ENCODE peak calls at places on chromosome 20, in eight cellular contexts. H is tibial artery, J is neural progenitor cell, O is spleen, Z is HepG2, W is hepatocyte, V is psoas muscle, F is adrenal gland. Y is an unnamed sample. For H3K27me3 and H3K36me3, the result is how much of the 10 kb centered on the place peaks cover.

GRCh38 chr20:52799130-52799529 is 173.0 kb upstream of the TSHZ2 start:
- DNase-seq in V (no peak), W (no peak), H (no peak), Z (no peak), F (no peak), J (no peak), O (no peak), Y (no peak)

GRCh38 chr20:7971536-7972285 is 31.5 kb upstream of the HAO1 start:
- DNase-seq in J (no peak), Z (no peak), O (no peak), V (no peak), W (no peak), F (no peak), H (no peak), Y (no peak)

GRCh38 chr20:34515484-34516037 is 661 bp upstream of the DYNLRB1 start:
- DNase-seq in F (peak), O (peak), V (peak), W (peak), Z (peak), H (no peak), J (peak), Y (peak)

GRCh38 chr20:61355585-61355984 is 103.5 kb downstream of the CDH4 start:
- DNase-seq in Z (no peak), V (no peak), J (no peak), F (no peak), O (peak), W (no peak), H (no peak), Y (no peak)

GRCh38 chr20:49282584-49283171 is 4.8 kb upstream of the ZNFX1 start:
- DNase-seq in V (no peak), H (no peak), J (peak), Z (no peak), W (no peak), F (no peak), O (no peak), Y (no peak)

GRCh38 chr20:6735913-6736845 is 31.3 kb upstream of the BMP2 start:
- DNase-seq in J (no peak), W (peak), V (no peak), O (no peak), H (no peak), Z (no peak), F (no peak), Y (no peak)

GRCh38 chr20:19936801-19937583 is 80.2 kb upstream of the NAA20 start:
- DNase-seq in H (no peak), V (peak), O (peak), W (no peak), F (peak), J (no peak), Z (no peak), Y (no peak)

GRCh38 chr20:20167704-20168103 is 115.4 kb downstream of the CFAP61 start:
- DNase-seq in F (no peak), W (no peak), J (no peak), O (no peak), H (no peak), V (peak), Z (no peak), Y (no peak)

GRCh38 chr20:11591965-11592364 is 325.7 kb upstream of the BTBD3 start:
- DNase-seq in O (no peak), F (no peak), J (no peak), Z (no peak), V (no peak), W (no peak), H (no peak), Y (no peak)

GRCh38 chr20:32358883-32359632 is 927 bp downstream of the ASXL1 start:
- DNase-seq in V (peak), H (peak), F (peak), O (peak), J (peak), W (peak), Z (peak), Y (peak)

GRCh38 chr20:47487175-47487917 is 14.3 kb upstream of the NCOA3 start:
- DNase-seq in W (no peak), F (no peak), H (peak), J (no peak), O (peak), V (no peak), Z (no peak), Y (no peak)
- H3K4me3 ChIP-seq in W (no peak), F (no peak), H (no peak), J (no peak), O (no peak), V (no peak), Z (no peak), Y (no peak)

GRCh38 chr20:38158701-38159325 is 6.3 kb downstream of the TGM2 start:
- DNase-seq in H (peak), V (no peak), W (peak), Z (no peak), O (peak), F (peak), J (no peak), Y (no peak)
- H3K27me3 ChIP-seq in H (under half), V (under half), W (under half), Z (under half), O (under half), F (under half), J (under half), Y (under half)

GRCh38 chr20:45337367-45338120 is 10.7 kb downstream of the SDC4 start:
- DNase-seq in H (peak), W (peak), V (peak), F (peak), J (no peak), Z (peak), O (no peak), Y (no peak)
- H3K36me3 ChIP-seq in H (under half), W (under half), V (under half), F (under half), J (under half), Z (under half), O (under half), Y (under half)

DNA sequence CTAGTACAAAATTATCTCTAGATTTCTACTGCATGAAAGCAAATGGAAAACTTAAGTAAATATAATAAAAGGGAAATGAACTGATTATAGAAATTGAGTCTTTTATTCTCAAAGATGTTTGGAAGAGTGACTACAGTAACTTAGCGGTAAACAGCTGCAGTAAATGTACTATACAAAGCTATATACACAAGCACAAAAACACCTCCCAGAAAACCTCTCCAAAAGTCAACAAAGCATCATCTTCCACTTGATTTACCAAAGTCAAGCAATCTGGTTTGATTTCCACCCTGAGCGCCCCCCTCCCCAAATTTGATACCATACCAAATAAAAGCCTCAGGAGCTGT is 142.1 kb upstream of the SHLD1 start:
- DNase-seq in H (no peak), J (peak), Z (no peak), W (no peak), O (no peak), F (no peak), V (no peak), Y (no peak)
- H3K4me3 ChIP-seq in H (no peak), J (peak), Z (no peak), W (no peak), O (peak), F (no peak), V (peak), Y (no peak)

DNA sequence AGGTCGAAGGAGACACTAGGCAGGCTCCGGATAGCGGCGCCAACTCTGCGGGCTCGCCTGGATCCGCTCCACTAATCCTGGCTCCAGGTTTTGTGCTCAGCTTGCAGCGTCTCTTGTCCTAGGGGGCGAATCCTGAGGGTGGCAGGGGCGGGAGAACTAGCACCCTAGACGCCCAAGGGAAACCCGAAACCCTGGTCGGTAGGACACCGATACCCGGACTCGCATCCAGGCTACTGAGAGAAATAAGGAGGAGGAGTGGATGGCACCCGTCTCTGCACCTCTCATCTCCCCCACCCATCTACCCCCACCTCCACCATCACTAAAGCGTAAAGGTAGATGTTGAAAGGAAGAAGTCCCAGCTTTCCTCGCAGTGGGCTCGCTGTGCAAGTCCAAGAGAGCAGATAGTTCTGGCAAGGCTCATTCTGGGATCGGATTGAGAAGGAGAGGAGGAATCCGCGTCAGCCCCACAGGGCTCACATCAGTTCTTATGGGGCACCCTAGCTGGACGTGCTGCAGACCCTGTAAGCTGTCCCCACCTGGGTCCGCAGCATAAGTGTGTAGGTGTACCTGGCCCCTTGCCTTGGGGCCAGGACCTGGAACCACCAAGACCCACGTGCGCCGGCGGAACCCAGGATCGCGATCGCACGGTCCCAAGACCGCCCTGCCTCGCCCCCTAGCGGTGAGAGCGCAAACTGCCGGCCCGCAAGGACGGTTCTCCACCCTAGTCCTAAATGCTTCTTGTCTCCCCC is 6.9 kb downstream of the SLC32A1 start:
- DNase-seq in V (peak), Z (peak), W (peak), J (peak), F (peak), H (no peak), O (peak), Y (peak)
- H3K27me3 ChIP-seq in V (under half), Z (under half), W (half or more), J (half or more), F (half or more), H (half or more), O (half or more), Y (half or more)

DNA sequence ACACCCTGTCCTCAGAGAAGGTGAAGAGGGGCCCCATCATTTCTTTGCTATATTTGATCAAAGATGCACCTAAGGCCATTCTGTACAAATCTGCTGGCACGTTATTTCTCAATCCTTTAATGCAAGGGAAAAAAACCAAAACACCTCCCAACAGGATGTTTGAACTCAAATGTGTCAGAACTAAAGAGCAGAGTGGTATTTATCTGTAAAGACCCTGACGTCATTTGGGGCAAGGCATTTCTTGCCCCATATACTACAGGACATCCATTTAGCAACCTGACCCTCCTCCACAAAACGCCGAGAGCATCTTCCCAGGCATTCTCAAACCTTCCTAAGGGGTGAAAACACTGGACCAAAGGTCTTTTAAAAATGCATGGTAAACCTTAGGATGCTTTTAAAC is 50.8 kb downstream of the ZMYND8 start:
- DNase-seq in H (no peak), W (no peak), O (no peak), Z (no peak), J (no peak), F (no peak), V (no peak), Y (no peak)
- H3K36me3 ChIP-seq in H (under half), W (under half), O (under half), Z (half or more), J (under half), F (under half), V (under half), Y (under half)

GRCh38 chr20:63099426-63100267 is 92.9 kb upstream of the BHLHE23 start:
- DNase-seq in Z (no peak), V (peak), H (peak), O (peak), F (no peak), J (no peak), W (no peak), Y (peak)

GRCh38 chr20:63097336-63097831 is 90.6 kb upstream of the BHLHE23 start:
- DNase-seq in Z (no peak), J (no peak), O (no peak), V (peak), F (no peak), W (no peak), H (peak), Y (peak)

GRCh38 chr20:63096681-63097335 is 90.0 kb upstream of the BHLHE23 start:
- DNase-seq in V (peak), H (peak), O (peak), W (no peak), F (no peak), Z (no peak), J (no peak), Y (peak)

GRCh38 chr20:63100401-63100925 is 93.7 kb upstream of the BHLHE23 start:
- DNase-seq in Z (no peak), W (no peak), H (peak), F (no peak), O (peak), V (peak), J (no peak), Y (peak)

GRCh38 chr20:63098195-63098810 is 91.5 kb upstream of the BHLHE23 start:
- DNase-seq in H (peak), O (peak), V (peak), F (no peak), Z (no peak), W (no peak), J (no peak), Y (peak)
- H3K4me3 ChIP-seq in H (no peak), O (no peak), V (no peak), F (no peak), Z (no peak), W (no peak), J (no peak), Y (no peak)

DNA sequence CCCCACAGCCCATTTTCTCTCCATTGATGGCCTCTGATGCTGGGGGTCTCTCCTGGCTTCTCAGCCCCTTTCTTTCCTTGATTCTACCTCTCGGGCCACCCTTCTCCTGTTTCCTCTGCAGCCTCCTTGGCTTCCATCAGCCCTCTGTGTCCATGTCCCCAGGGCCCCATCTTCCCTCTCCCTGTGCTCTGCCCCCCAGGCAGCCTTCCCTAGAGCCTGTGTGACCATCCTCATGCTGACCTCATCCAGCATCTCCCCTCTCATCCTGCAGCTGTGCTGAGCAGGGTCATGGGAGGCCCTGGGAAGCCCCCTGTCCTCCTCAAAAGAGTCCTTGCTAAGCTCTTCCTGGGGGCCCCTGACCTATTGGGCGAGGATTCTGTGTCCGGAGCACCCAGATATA is 73.4 kb upstream of the NNAT start:
- DNase-seq in Z (no peak), J (no peak), H (no peak), V (no peak), W (no peak), O (no peak), F (no peak), Y (no peak)
- H3K27me3 ChIP-seq in Z (under half), J (under half), H (under half), V (under half), W (under half), O (under half), F (under half), Y (under half)